ENCODE peak calls at places on chromosomes 1 and 21, in eight cellular contexts. One of them, this sample, is unnamed.
A peak's percentile ranks its signal among the peaks of the same experiment; 100 is the strongest.

GRCh38 chr1:169368406-169368769 is 393 bp downstream of the BLZF1 start:
- DNase-seq in suprapubic skin: no peak
- DNase-seq in esophagus muscularis mucosa: no peak
- DNase-seq in sigmoid colon: no peak
- DNase-seq in HCT116: no peak
- DNase-seq in HepG2: peak; percentile 2
- DNase-seq in prostate gland: peak; percentile 13
- DNase-seq in transverse colon: peak; percentile 23
- DNase-seq in this sample: peak; percentile 12

GRCh38 chr21:46436586-46436985 is 22.1 kb upstream of the DIP2A start:
- DNase-seq in suprapubic skin: no peak
- DNase-seq in esophagus muscularis mucosa: no peak
- DNase-seq in sigmoid colon: no peak
- DNase-seq in HCT116: no peak
- DNase-seq in HepG2: no peak
- DNase-seq in prostate gland: no peak
- DNase-seq in transverse colon: no peak
- DNase-seq in this sample: no peak

GRCh38 chr21:31923756-31924155 is 50.9 kb downstream of the HUNK start:
- DNase-seq in suprapubic skin: no peak
- DNase-seq in esophagus muscularis mucosa: no peak
- DNase-seq in sigmoid colon: no peak
- DNase-seq in HCT116: no peak
- DNase-seq in HepG2: no peak
- DNase-seq in prostate gland: no peak
- DNase-seq in transverse colon: no peak
- DNase-seq in this sample: no peak

GRCh38 chr1:6534248-6534647 is 20.1 kb downstream of the NOL9 start:
- DNase-seq in suprapubic skin: no peak
- DNase-seq in esophagus muscularis mucosa: no peak
- DNase-seq in sigmoid colon: no peak
- DNase-seq in HCT116: no peak
- DNase-seq in HepG2: no peak
- DNase-seq in prostate gland: no peak
- DNase-seq in transverse colon: no peak
- DNase-seq in this sample: no peak

GRCh38 chr1:107548276-107548675 is 407.4 kb downstream of the NTNG1 start:
- DNase-seq in suprapubic skin: no peak
- DNase-seq in esophagus muscularis mucosa: no peak
- DNase-seq in sigmoid colon: no peak
- DNase-seq in HCT116: no peak
- DNase-seq in HepG2: no peak
- DNase-seq in prostate gland: no peak
- DNase-seq in transverse colon: no peak
- DNase-seq in this sample: no peak

GRCh38 chr1:94081566-94082344 is 39.2 kb downstream of the ABCA4 start:
- DNase-seq in suprapubic skin: no peak
- DNase-seq in esophagus muscularis mucosa: no peak
- DNase-seq in sigmoid colon: no peak
- DNase-seq in HCT116: no peak
- DNase-seq in HepG2: no peak
- DNase-seq in prostate gland: no peak
- DNase-seq in transverse colon: no peak
- DNase-seq in this sample: no peak

GRCh38 chr1:145757420-145757819 is 38.1 kb downstream of the CD160 start:
- DNase-seq in suprapubic skin: no peak
- DNase-seq in esophagus muscularis mucosa: no peak
- DNase-seq in sigmoid colon: no peak
- DNase-seq in HCT116: no peak
- DNase-seq in HepG2: no peak
- DNase-seq in prostate gland: no peak
- DNase-seq in transverse colon: no peak
- DNase-seq in this sample: no peak

GRCh38 chr1:59669752-59670312 is 144.9 kb upstream of the HOOK1 start:
- DNase-seq in suprapubic skin: no peak
- DNase-seq in esophagus muscularis mucosa: peak; percentile 83
- DNase-seq in sigmoid colon: peak; percentile 82
- DNase-seq in HCT116: no peak
- DNase-seq in HepG2: peak; percentile 99
- DNase-seq in prostate gland: no peak
- DNase-seq in transverse colon: no peak
- DNase-seq in this sample: peak; percentile 19

GRCh38 chr1:200949626-200950025 is 54.9 kb downstream of the INAVA start:
- DNase-seq in suprapubic skin: no peak
- DNase-seq in esophagus muscularis mucosa: no peak
- DNase-seq in sigmoid colon: no peak
- DNase-seq in HCT116: no peak
- DNase-seq in HepG2: no peak
- DNase-seq in prostate gland: no peak
- DNase-seq in transverse colon: no peak
- DNase-seq in this sample: no peak

GRCh38 chr1:57474097-57474750 is 50.4 kb upstream of the DAB1 start:
- DNase-seq in suprapubic skin: no peak
- DNase-seq in esophagus muscularis mucosa: no peak
- DNase-seq in sigmoid colon: no peak
- DNase-seq in HCT116: no peak
- DNase-seq in HepG2: no peak
- DNase-seq in prostate gland: no peak
- DNase-seq in transverse colon: no peak
- DNase-seq in this sample: no peak

GRCh38 chr1:43900386-43900785 is 33.2 kb upstream of the ARTN start:
- DNase-seq in suprapubic skin: no peak
- DNase-seq in esophagus muscularis mucosa: no peak
- DNase-seq in sigmoid colon: no peak
- DNase-seq in HCT116: no peak
- DNase-seq in HepG2: no peak
- DNase-seq in prostate gland: no peak
- DNase-seq in transverse colon: no peak
- DNase-seq in this sample: no peak

DNA sequence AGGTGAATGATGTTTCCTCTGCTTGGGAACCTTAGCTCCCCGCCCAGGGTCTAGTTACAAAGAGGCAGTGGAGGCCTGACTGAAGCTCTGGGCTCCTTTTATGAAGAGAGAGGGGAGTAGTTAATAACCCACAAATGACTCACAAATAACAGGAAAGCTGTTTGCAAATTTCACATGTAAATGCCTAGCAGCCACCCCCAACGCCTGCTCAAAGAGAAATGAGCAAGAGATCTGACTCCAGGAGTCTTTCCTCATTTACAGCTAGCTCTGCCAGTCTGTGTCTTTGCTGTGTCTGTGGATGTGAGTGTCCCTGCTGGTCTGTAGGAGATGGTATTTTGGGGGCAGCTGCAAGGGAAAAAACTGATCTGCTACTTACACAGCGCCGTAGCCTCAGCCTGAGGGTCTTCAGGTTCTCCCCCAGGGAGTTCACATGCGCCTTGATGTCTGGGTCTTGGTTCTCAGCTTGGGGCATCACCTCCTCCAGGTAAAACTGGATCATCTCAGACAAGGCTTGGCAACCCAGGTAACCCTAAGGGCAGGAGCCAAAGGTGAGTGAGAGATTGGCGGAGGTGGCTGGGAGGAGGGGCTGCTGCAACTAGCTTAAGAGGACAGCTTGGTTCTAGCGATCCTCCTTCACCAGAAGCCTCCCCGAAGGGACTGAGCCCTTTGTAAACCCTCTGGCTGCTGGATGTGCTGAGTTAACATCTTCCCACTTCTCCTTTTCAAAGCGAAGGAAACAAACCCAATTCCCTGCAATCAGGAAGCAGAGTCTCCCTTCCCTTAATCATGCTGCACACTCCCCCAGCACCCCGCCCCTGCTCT is at the start of gene IL19:
- DNase-seq in suprapubic skin: no peak
- DNase-seq in esophagus muscularis mucosa: no peak
- DNase-seq in sigmoid colon: peak; percentile 64
- DNase-seq in HCT116: no peak
- DNase-seq in HepG2: no peak
- DNase-seq in prostate gland: no peak
- DNase-seq in transverse colon: peak; percentile 18
- DNase-seq in this sample: no peak
- H3K4me3 ChIP-seq in suprapubic skin: peak within 1 kb of the TSS; percentile 12
- H3K4me3 ChIP-seq in esophagus muscularis mucosa: peak within 1 kb of the TSS; percentile 14
- H3K4me3 ChIP-seq in sigmoid colon: peak within 1 kb of the TSS; percentile 8
- H3K4me3 ChIP-seq in HCT116: no peak within 1 kb of the TSS
- H3K4me3 ChIP-seq in HepG2: no peak within 1 kb of the TSS
- H3K4me3 ChIP-seq in prostate gland: no peak within 1 kb of the TSS
- H3K4me3 ChIP-seq in transverse colon: no peak within 1 kb of the TSS
- H3K4me3 ChIP-seq in this sample: no peak within 1 kb of the TSS

GRCh38 chr1:27342778-27343638 is 1.2 kb downstream of the SYTL1 start:
- DNase-seq in suprapubic skin: no peak
- DNase-seq in esophagus muscularis mucosa: no peak
- DNase-seq in sigmoid colon: no peak
- DNase-seq in HCT116: no peak
- DNase-seq in HepG2: peak; percentile 52
- DNase-seq in prostate gland: peak; percentile 81
- DNase-seq in transverse colon: peak; percentile 67
- DNase-seq in this sample: peak; percentile 69
- TF ChIP-seq POLR2A in suprapubic skin: no peak
- TF ChIP-seq POLR2A in esophagus muscularis mucosa: no peak
- TF ChIP-seq POLR2A in sigmoid colon: no peak
- TF ChIP-seq POLR2A in HCT116: no peak
- TF ChIP-seq POLR2A in HepG2: no peak
- TF ChIP-seq POLR2A in prostate gland: peak; percentile 54
- TF ChIP-seq POLR2A in transverse colon: no peak
- TF ChIP-seq POLR2A in this sample: peak; percentile 64

DNA sequence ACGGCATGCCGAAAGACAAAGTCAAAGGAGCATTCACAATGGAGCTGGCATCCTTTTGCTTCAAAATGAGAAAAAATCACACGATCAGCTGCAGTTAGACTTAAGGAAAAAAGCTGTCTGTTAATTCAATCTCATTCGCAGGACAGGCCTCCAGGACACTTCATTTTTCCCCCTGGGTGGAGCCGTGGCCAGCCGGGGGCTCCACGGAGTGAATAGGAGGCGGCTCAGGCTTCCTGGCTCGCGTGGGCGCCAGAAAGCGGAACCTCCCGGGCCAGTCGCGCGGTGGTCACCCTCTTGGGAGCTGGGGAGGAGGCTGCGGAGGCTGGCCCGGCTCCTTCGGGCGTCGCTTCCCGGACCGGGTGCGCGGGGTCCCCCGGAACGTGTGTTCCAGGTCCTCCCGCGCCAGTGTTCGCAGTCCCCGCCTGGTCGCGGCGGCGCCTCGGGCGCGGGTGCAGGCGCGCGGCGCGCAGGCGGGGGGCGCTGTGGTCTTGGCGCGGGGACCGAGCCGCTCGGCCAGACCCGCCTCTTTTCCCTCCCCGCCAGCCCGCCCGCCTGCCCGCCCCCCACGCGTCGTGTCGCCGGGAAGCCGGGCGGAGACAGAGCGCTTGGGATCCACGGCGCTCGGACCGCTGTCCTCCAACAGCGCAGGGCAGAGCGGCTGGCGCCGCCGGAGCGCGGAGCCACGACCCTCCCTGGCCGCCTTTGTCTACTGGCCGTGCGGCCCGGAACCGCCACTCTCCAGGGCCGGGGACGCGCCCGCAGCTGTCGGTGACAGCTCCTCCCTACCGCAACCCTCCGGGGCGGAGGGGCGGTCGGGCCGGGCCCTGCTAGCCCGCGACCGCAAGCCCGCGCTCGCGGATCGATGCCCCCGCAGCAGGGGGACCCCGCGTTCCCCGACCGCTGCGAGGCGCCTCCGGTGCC is at the start of gene RHOU:
- DNase-seq in suprapubic skin: peak; percentile 84
- DNase-seq in esophagus muscularis mucosa: peak; percentile 92
- DNase-seq in sigmoid colon: peak; percentile 89
- DNase-seq in HCT116: peak; percentile 12
- DNase-seq in HepG2: peak; percentile 20
- DNase-seq in prostate gland: peak; percentile 74
- DNase-seq in transverse colon: peak; percentile 80
- DNase-seq in this sample: peak; percentile 83
- H3K4me3 ChIP-seq in suprapubic skin: peak within 1 kb of the TSS; percentile 80
- H3K4me3 ChIP-seq in esophagus muscularis mucosa: peak within 1 kb of the TSS; percentile 97
- H3K4me3 ChIP-seq in sigmoid colon: peak within 1 kb of the TSS; percentile 96
- H3K4me3 ChIP-seq in HCT116: peak within 1 kb of the TSS; percentile 53
- H3K4me3 ChIP-seq in HepG2: peak within 1 kb of the TSS; percentile 85
- H3K4me3 ChIP-seq in prostate gland: peak within 1 kb of the TSS; percentile 83
- H3K4me3 ChIP-seq in transverse colon: peak within 1 kb of the TSS; percentile 95
- H3K4me3 ChIP-seq in this sample: peak within 1 kb of the TSS; percentile 18

GRCh38 chr1:30756545-30757195 is 904 bp downstream of the LAPTM5 start:
- DNase-seq in suprapubic skin: peak; percentile 83
- DNase-seq in esophagus muscularis mucosa: peak; percentile 93
- DNase-seq in sigmoid colon: peak; percentile 84
- DNase-seq in HCT116: no peak
- DNase-seq in HepG2: no peak
- DNase-seq in prostate gland: no peak
- DNase-seq in transverse colon: peak; percentile 67
- DNase-seq in this sample: peak; percentile 32

GRCh38 chr1:30758785-30759380 is 1.3 kb upstream of the LAPTM5 start:
- DNase-seq in suprapubic skin: no peak
- DNase-seq in esophagus muscularis mucosa: no peak
- DNase-seq in sigmoid colon: no peak
- DNase-seq in HCT116: peak; percentile 42
- DNase-seq in HepG2: no peak
- DNase-seq in prostate gland: no peak
- DNase-seq in transverse colon: no peak
- DNase-seq in this sample: no peak

GRCh38 chr1:30757976-30758688 is 558 bp upstream of the LAPTM5 start:
- DNase-seq in suprapubic skin: no peak
- DNase-seq in esophagus muscularis mucosa: no peak
- DNase-seq in sigmoid colon: no peak
- DNase-seq in HCT116: no peak
- DNase-seq in HepG2: no peak
- DNase-seq in prostate gland: no peak
- DNase-seq in transverse colon: no peak
- DNase-seq in this sample: no peak

GRCh38 chr1:30756206-30756544 is 1.4 kb downstream of the LAPTM5 start:
- DNase-seq in suprapubic skin: no peak
- DNase-seq in esophagus muscularis mucosa: no peak
- DNase-seq in sigmoid colon: no peak
- DNase-seq in HCT116: no peak
- DNase-seq in HepG2: no peak
- DNase-seq in prostate gland: no peak
- DNase-seq in transverse colon: no peak
- DNase-seq in this sample: no peak

DNA sequence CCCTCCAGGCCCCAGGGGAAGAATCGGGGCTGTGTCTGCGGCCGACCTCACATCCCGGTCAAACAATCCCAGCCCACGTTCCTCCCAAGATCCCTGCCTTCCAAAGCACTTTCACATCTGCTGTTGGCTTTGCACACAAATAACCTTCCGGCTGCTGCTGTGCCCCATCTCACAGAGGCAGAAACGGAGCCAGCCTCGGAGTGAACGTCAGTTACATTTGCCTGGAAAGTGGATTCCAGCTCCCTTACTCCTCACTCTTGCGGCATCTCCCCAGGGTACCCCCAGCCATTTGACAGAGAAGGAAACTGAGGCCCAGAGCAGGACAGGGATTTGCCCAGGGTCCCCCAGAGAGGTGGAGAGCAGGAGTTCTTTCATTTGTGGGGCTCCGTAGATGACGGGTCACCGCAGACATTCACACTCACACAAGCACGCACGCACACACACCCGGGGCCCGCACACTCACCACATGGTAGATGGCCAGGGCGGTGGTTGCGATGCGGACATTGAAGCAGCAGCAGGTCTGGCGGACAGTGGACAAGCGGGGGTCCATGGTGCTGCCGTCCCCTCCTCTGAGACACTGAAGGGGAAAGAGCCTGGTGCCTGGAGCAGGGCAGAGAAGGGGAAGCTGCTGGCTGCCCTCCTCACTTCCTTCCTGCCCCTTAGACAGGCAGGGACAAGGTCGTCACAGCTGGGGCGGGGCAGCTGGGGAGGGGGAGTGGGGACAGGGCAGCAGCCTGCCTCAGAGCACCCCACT is at the start of gene LAPTM5:
- DNase-seq in suprapubic skin: peak; percentile 79
- DNase-seq in esophagus muscularis mucosa: no peak
- DNase-seq in sigmoid colon: peak; percentile 80
- DNase-seq in HCT116: no peak
- DNase-seq in HepG2: no peak
- DNase-seq in prostate gland: no peak
- DNase-seq in transverse colon: peak; percentile 72
- DNase-seq in this sample: peak; percentile 17
- TF ChIP-seq POLR2A in suprapubic skin: no peak
- TF ChIP-seq POLR2A in esophagus muscularis mucosa: peak; percentile 22
- TF ChIP-seq POLR2A in sigmoid colon: peak; percentile 18
- TF ChIP-seq POLR2A in HCT116: no peak
- TF ChIP-seq POLR2A in HepG2: no peak
- TF ChIP-seq POLR2A in prostate gland: peak; percentile 23
- TF ChIP-seq POLR2A in transverse colon: peak; percentile 74
- TF ChIP-seq POLR2A in this sample: peak; percentile 68